ENCODE peak calls at places on chromosomes 5 and 9, in six cellular contexts. One of them, this sample, is unnamed.

GRCh38 chr5:134533115-134533815 is 7.8 kb downstream of the JADE2 start:
- DNase-seq in GM23248: peak
- DNase-seq in Peyer's patch: peak
- DNase-seq in AG09309: no peak
- DNase-seq in pancreas: no peak
- DNase-seq in upper lobe of left lung: no peak
- DNase-seq in this sample: no peak

GRCh38 chr5:111922344-111922743 is 165.3 kb upstream of the NREP start:
- DNase-seq in Peyer's patch: no peak
- DNase-seq in AG09309: no peak
- DNase-seq in GM23248: no peak
- DNase-seq in upper lobe of left lung: no peak
- DNase-seq in pancreas: no peak
- DNase-seq in this sample: no peak

GRCh38 chr5:2270467-2270866 is 387.7 kb upstream of the IRX4 start:
- DNase-seq in pancreas: no peak
- DNase-seq in AG09309: no peak
- DNase-seq in Peyer's patch: no peak
- DNase-seq in GM23248: no peak
- DNase-seq in upper lobe of left lung: no peak
- DNase-seq in this sample: no peak

GRCh38 chr5:59600998-59601397 is 292.5 kb downstream of the PDE4D start:
- DNase-seq in AG09309: no peak
- DNase-seq in GM23248: no peak
- DNase-seq in upper lobe of left lung: no peak
- DNase-seq in pancreas: no peak
- DNase-seq in Peyer's patch: no peak
- DNase-seq in this sample: no peak

GRCh38 chr5:173888473-173889135 is 455 bp downstream of the CPEB4 start:
- DNase-seq in Peyer's patch: peak
- DNase-seq in pancreas: peak
- DNase-seq in upper lobe of left lung: peak
- DNase-seq in AG09309: no peak
- DNase-seq in GM23248: peak
- DNase-seq in this sample: peak

GRCh38 chr5:583645-584044 is 28.5 kb upstream of the CEP72 start:
- DNase-seq in pancreas: no peak
- DNase-seq in Peyer's patch: no peak
- DNase-seq in GM23248: no peak
- DNase-seq in AG09309: no peak
- DNase-seq in upper lobe of left lung: no peak
- DNase-seq in this sample: no peak

GRCh38 chr5:65359569-65359968 is 122.2 kb downstream of the ADAMTS6 start:
- DNase-seq in pancreas: no peak
- DNase-seq in AG09309: no peak
- DNase-seq in GM23248: no peak
- DNase-seq in Peyer's patch: no peak
- DNase-seq in upper lobe of left lung: no peak
- DNase-seq in this sample: no peak

GRCh38 chr9:89732295-89732951 is 127.6 kb downstream of the GADD45G start:
- DNase-seq in pancreas: no peak
- DNase-seq in Peyer's patch: peak
- DNase-seq in AG09309: no peak
- DNase-seq in GM23248: no peak
- DNase-seq in upper lobe of left lung: no peak
- DNase-seq in this sample: peak

GRCh38 chr9:137071282-137071681 is 925 bp upstream of the SAPCD2 start:
- DNase-seq in GM23248: no peak
- DNase-seq in pancreas: peak
- DNase-seq in AG09309: no peak
- DNase-seq in upper lobe of left lung: no peak
- DNase-seq in Peyer's patch: no peak
- DNase-seq in this sample: peak

GRCh38 chr9:112377684-112378344 is 2.1 kb upstream of the HSDL2 start:
- DNase-seq in Peyer's patch: no peak
- DNase-seq in AG09309: no peak
- DNase-seq in GM23248: no peak
- DNase-seq in pancreas: no peak
- DNase-seq in upper lobe of left lung: no peak
- DNase-seq in this sample: no peak

GRCh38 chr5:117623042-117623815 is 1048.6 kb upstream of the SEMA6A start:
- DNase-seq in Peyer's patch: no peak
- DNase-seq in GM23248: no peak
- DNase-seq in upper lobe of left lung: no peak
- DNase-seq in AG09309: no peak
- DNase-seq in pancreas: no peak
- DNase-seq in this sample: no peak

GRCh38 chr5:6615416-6615815 is 17.4 kb downstream of the NSUN2 start:
- DNase-seq in upper lobe of left lung: no peak
- DNase-seq in AG09309: no peak
- DNase-seq in GM23248: no peak
- DNase-seq in pancreas: no peak
- DNase-seq in Peyer's patch: no peak
- DNase-seq in this sample: no peak

GRCh38 chr5:65034782-65035181 is 266.1 kb downstream of the CWC27 start:
- DNase-seq in Peyer's patch: peak
- DNase-seq in AG09309: no peak
- DNase-seq in GM23248: no peak
- DNase-seq in upper lobe of left lung: no peak
- DNase-seq in pancreas: no peak
- DNase-seq in this sample: peak

GRCh38 chr9:136324501-136325300 is 2.6 kb upstream of the GPSM1 start:
- DNase-seq in GM23248: no peak
- DNase-seq in upper lobe of left lung: peak
- DNase-seq in Peyer's patch: no peak
- DNase-seq in pancreas: no peak
- DNase-seq in AG09309: no peak
- DNase-seq in this sample: no peak

GRCh38 chr9:13146838-13147237 is 132.7 kb downstream of the MPDZ start:
- DNase-seq in Peyer's patch: no peak
- DNase-seq in AG09309: no peak
- DNase-seq in pancreas: no peak
- DNase-seq in upper lobe of left lung: no peak
- DNase-seq in GM23248: no peak
- DNase-seq in this sample: no peak

GRCh38 chr5:57111993-57112392 is 61.9 kb upstream of the GPBP1 start:
- DNase-seq in upper lobe of left lung: no peak
- DNase-seq in AG09309: no peak
- DNase-seq in pancreas: no peak
- DNase-seq in Peyer's patch: no peak
- DNase-seq in GM23248: no peak
- DNase-seq in this sample: peak

GRCh38 chr5:167821096-167821590 is 470.3 kb upstream of the WWC1 start:
- DNase-seq in GM23248: peak
- DNase-seq in Peyer's patch: no peak
- DNase-seq in upper lobe of left lung: no peak
- DNase-seq in AG09309: no peak
- DNase-seq in pancreas: no peak
- DNase-seq in this sample: no peak
- H3K4me3 ChIP-seq in GM23248: peak
- H3K4me3 ChIP-seq in Peyer's patch: no peak
- H3K4me3 ChIP-seq in upper lobe of left lung: no peak
- H3K4me3 ChIP-seq in AG09309: no peak
- H3K4me3 ChIP-seq in pancreas: no peak
- H3K4me3 ChIP-seq in this sample: no peak

GRCh38 chr5:52920929-52921328 is 68.2 kb upstream of the ITGA2 start:
- DNase-seq in GM23248: peak
- DNase-seq in upper lobe of left lung: no peak
- DNase-seq in pancreas: no peak
- DNase-seq in Peyer's patch: no peak
- DNase-seq in AG09309: no peak
- DNase-seq in this sample: no peak

DNA sequence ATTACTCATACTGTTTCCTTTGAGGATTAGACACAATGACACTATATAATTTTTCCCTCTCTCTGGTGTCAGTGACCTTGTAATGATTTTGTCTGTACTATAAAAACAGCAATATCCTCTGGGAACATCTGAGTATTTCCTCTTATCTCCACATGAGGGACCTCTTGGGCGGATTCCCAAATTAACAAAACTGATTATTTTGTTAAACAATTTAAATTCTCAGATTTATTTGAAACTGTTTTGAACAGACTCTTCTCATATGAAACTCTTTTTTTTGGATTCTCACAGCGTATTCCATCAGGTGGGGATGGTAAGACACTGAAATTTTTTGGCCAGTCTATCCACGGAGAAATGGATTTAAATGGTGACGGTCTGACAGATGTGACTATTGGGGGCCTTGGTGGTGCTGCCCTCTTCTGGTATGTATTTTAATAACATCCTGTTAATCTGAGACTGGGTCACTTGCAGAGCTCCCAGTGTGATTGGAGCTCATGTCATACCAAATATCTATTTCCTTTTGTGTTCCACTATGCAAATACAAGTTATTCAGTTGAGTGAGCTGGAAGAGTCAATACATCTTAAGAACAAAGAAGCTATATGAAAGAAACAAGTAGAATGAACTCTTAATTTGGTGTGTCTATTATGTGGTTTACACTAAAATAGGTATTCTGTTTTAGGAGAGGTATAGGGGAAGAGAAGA is 73.8 kb upstream of the ITGA2 start:
- DNase-seq in AG09309: peak
- DNase-seq in GM23248: peak
- DNase-seq in Peyer's patch: peak
- DNase-seq in upper lobe of left lung: peak
- DNase-seq in pancreas: peak
- DNase-seq in this sample: no peak
- H3K4me3 ChIP-seq in AG09309: peak
- H3K4me3 ChIP-seq in GM23248: peak
- H3K4me3 ChIP-seq in Peyer's patch: no peak
- H3K4me3 ChIP-seq in upper lobe of left lung: no peak
- H3K4me3 ChIP-seq in pancreas: no peak
- H3K4me3 ChIP-seq in this sample: no peak

GRCh38 chr9:20622330-20623020 is at the start of gene MLLT3:
- DNase-seq in pancreas: peak
- DNase-seq in GM23248: peak
- DNase-seq in upper lobe of left lung: peak
- DNase-seq in AG09309: peak
- DNase-seq in Peyer's patch: peak
- DNase-seq in this sample: peak

GRCh38 chr9:20624201-20625002 is 2.1 kb upstream of the MLLT3 start:
- DNase-seq in Peyer's patch: peak
- DNase-seq in AG09309: no peak
- DNase-seq in GM23248: peak
- DNase-seq in upper lobe of left lung: peak
- DNase-seq in pancreas: peak
- DNase-seq in this sample: peak

GRCh38 chr9:20625003-20625349 is 2.7 kb upstream of the MLLT3 start:
- DNase-seq in upper lobe of left lung: no peak
- DNase-seq in GM23248: no peak
- DNase-seq in pancreas: no peak
- DNase-seq in AG09309: no peak
- DNase-seq in Peyer's patch: no peak
- DNase-seq in this sample: no peak

GRCh38 chr9:20623021-20623747 is 885 bp upstream of the MLLT3 start:
- DNase-seq in AG09309: no peak
- DNase-seq in Peyer's patch: peak
- DNase-seq in GM23248: peak
- DNase-seq in upper lobe of left lung: peak
- DNase-seq in pancreas: peak
- DNase-seq in this sample: peak

GRCh38 chr9:20623748-20624124 is 1.4 kb upstream of the MLLT3 start:
- DNase-seq in GM23248: no peak
- DNase-seq in AG09309: no peak
- DNase-seq in upper lobe of left lung: no peak
- DNase-seq in pancreas: no peak
- DNase-seq in Peyer's patch: no peak
- DNase-seq in this sample: no peak
- H3K4me3 ChIP-seq in GM23248: peak
- H3K4me3 ChIP-seq in AG09309: peak
- H3K4me3 ChIP-seq in upper lobe of left lung: peak
- H3K4me3 ChIP-seq in pancreas: peak
- H3K4me3 ChIP-seq in Peyer's patch: peak
- H3K4me3 ChIP-seq in this sample: no peak

GRCh38 chr5:20469792-20470191 is 481.8 kb upstream of the CDH18 start:
- DNase-seq in upper lobe of left lung: no peak
- DNase-seq in Peyer's patch: no peak
- DNase-seq in AG09309: no peak
- DNase-seq in GM23248: no peak
- DNase-seq in pancreas: no peak
- DNase-seq in this sample: no peak

GRCh38 chr5:20470997-20471396 is 483.0 kb upstream of the CDH18 start:
- DNase-seq in Peyer's patch: no peak
- DNase-seq in AG09309: no peak
- DNase-seq in GM23248: no peak
- DNase-seq in pancreas: no peak
- DNase-seq in upper lobe of left lung: no peak
- DNase-seq in this sample: no peak

GRCh38 chr5:20466507-20466906 is 478.5 kb upstream of the CDH18 start:
- DNase-seq in upper lobe of left lung: no peak
- DNase-seq in Peyer's patch: no peak
- DNase-seq in pancreas: no peak
- DNase-seq in AG09309: no peak
- DNase-seq in GM23248: no peak
- DNase-seq in this sample: no peak

DNA sequence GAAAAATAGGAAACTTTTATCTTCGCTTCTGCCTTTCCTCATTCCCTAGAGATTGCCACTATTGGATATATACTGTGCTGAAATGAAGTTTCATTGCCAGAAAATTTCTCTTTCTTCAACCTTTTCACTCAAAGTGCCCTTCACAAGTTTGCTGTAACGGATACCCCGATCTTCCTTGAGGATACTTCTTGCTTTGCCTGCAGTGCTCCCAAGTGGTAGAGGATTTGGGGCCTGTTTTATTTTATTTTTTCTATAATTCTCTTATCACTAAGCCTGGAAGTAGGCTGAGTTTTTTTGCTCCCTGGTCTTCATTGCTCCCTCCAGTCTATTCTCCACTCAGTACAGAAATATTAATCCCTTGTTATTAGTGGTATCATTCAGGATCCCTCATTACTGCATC is 481.4 kb upstream of the CDH18 start:
- DNase-seq in AG09309: no peak
- DNase-seq in pancreas: no peak
- DNase-seq in upper lobe of left lung: no peak
- DNase-seq in GM23248: no peak
- DNase-seq in Peyer's patch: no peak
- DNase-seq in this sample: no peak
- H3K4me3 ChIP-seq in AG09309: no peak
- H3K4me3 ChIP-seq in pancreas: no peak
- H3K4me3 ChIP-seq in upper lobe of left lung: no peak
- H3K4me3 ChIP-seq in GM23248: no peak
- H3K4me3 ChIP-seq in Peyer's patch: no peak
- H3K4me3 ChIP-seq in this sample: no peak

DNA sequence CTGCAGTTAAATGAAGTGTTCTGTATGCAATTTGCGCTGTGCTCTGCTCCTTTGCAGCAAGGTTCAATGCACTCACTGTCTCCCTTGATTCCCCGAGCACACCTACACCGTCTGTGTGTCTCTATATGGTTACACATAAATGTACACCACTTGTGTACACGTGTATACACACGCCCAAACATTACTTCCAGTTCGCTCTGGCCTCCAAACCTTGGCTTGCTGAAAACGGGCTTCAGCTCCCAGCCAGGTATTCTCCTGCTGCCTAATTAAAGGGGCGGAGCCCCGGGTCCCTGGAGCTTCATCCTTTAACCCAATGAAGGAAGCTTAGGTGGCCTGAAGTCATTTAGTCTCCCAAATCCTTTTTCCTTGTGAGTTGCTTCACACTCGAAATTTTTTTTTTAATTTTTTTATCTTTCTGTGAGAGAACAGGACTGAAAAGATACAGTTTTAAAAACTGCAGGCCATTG is 4.6 kb downstream of the ISL1 start:
- DNase-seq in Peyer's patch: no peak
- DNase-seq in pancreas: no peak
- DNase-seq in GM23248: no peak
- DNase-seq in AG09309: no peak
- DNase-seq in upper lobe of left lung: no peak
- DNase-seq in this sample: no peak
- H3K4me3 ChIP-seq in Peyer's patch: no peak
- H3K4me3 ChIP-seq in pancreas: no peak
- H3K4me3 ChIP-seq in GM23248: no peak
- H3K4me3 ChIP-seq in AG09309: no peak
- H3K4me3 ChIP-seq in upper lobe of left lung: no peak
- H3K4me3 ChIP-seq in this sample: no peak